ENCODE peak calls at places on chromosomes 3 and 15, in eight cellular contexts. V is suprapubic skin, Z is kidney, A is fibroblast of lung, L is GM12865, K is cardiac fibroblast, G is astrocyte of the cerebellum, E is fibroblast of pulmonary artery. U is an unnamed sample.

GRCh38 chr3:53694051-53694450 is 152.2 kb downstream of the CHDH start:
- DNase-seq in V (no peak), Z (no peak), A (no peak), L (no peak), K (no peak), G (no peak), E (no peak), U (peak; percentile 57)

GRCh38 chr15:25246641-25247417 is 192.0 kb downstream of the UBE3A start:
- DNase-seq in V (peak; percentile 69), Z (peak; percentile 56), A (no peak), L (no peak), K (no peak), G (no peak), E (no peak), U (peak; percentile 9)

GRCh38 chr15:96629501-96629900 is 299.0 kb downstream of the NR2F2 start:
- DNase-seq in V (no peak), Z (no peak), A (no peak), L (no peak), K (peak; percentile 2), G (no peak), E (peak; percentile 1), U (no peak)

GRCh38 chr15:62241135-62241770 is 76.2 kb upstream of the C2CD4B start:
- DNase-seq in V (no peak), Z (no peak), A (no peak), L (peak; percentile 43), K (no peak), G (no peak), E (no peak), U (no peak)

GRCh38 chr15:84817461-84818081 is 415 bp downstream of the ALPK3 start:
- DNase-seq in V (no peak), Z (no peak), A (peak; percentile 26), L (no peak), K (no peak), G (no peak), E (no peak), U (no peak)

GRCh38 chr3:107676469-107677309 is 153.9 kb downstream of the BBX start:
- DNase-seq in V (no peak), Z (no peak), A (no peak), L (peak; percentile 25), K (peak; percentile 56), G (no peak), E (peak; percentile 58), U (no peak)

GRCh38 chr3:43883729-43884396 is 193.1 kb downstream of the ABHD5 start:
- DNase-seq in V (no peak), Z (no peak), A (no peak), L (no peak), K (peak; percentile 12), G (no peak), E (no peak), U (no peak)

GRCh38 chr15:71252036-71252898 is 137.0 kb downstream of the THSD4 start:
- DNase-seq in V (no peak), Z (no peak), A (peak; percentile 61), L (no peak), K (peak; percentile 45), G (no peak), E (peak; percentile 63), U (no peak)

GRCh38 chr15:91863621-91864255 is 10.2 kb downstream of the SLCO3A1 start:
- DNase-seq in V (no peak), Z (no peak), A (no peak), L (no peak), K (no peak), G (no peak), E (no peak), U (no peak)

GRCh38 chr3:194266658-194267005 is 84.5 kb downstream of the CPN2 start:
- DNase-seq in V (peak; percentile 43), Z (no peak), A (no peak), L (no peak), K (no peak), G (no peak), E (peak; percentile 41), U (no peak)

GRCh38 chr15:73832657-73833056 is 40.7 kb upstream of the TBC1D21 start:
- DNase-seq in V (no peak), Z (no peak), A (no peak), L (no peak), K (peak; percentile 6), G (no peak), E (peak; percentile 10), U (no peak)

GRCh38 chr15:84816694-84817460 is at the start of gene ALPK3:
- DNase-seq in V (no peak), Z (peak; percentile 84), A (peak; percentile 19), L (no peak), K (no peak), G (no peak), E (no peak), U (no peak)

GRCh38 chr3:109926376-109926775 is 589.0 kb upstream of the DPPA4 start:
- DNase-seq in V (no peak), Z (no peak), A (peak; percentile 63), L (no peak), K (no peak), G (no peak), E (no peak), U (no peak)

GRCh38 chr15:28104326-28104725 is 5.2 kb upstream of the OCA2 start:
- DNase-seq in V (no peak), Z (no peak), A (no peak), L (no peak), K (no peak), G (no peak), E (no peak), U (no peak)

GRCh38 chr15:101090460-101090853 is 161.4 kb downstream of the CHSY1 start:
- DNase-seq in V (no peak), Z (no peak), A (no peak), L (no peak), K (no peak), G (no peak), E (no peak), U (no peak)

GRCh38 chr15:93072440-93073394 is 16.3 kb downstream of the RGMA start:
- DNase-seq in V (no peak), Z (peak; percentile 92), A (peak; percentile 71), L (no peak), K (peak; percentile 81), G (peak; percentile 35), E (peak; percentile 64), U (no peak)

GRCh38 chr15:62940755-62941361 is 101.7 kb upstream of the TPM1 start:
- DNase-seq in V (no peak), Z (peak; percentile 96), A (peak; percentile 98), L (peak; percentile 47), K (peak; percentile 93), G (peak; percentile 92), E (peak; percentile 92), U (no peak)

GRCh38 chr3:139522421-139522820 is 17.1 kb downstream of the RBP1 start:
- DNase-seq in V (no peak), Z (no peak), A (no peak), L (no peak), K (no peak), G (no peak), E (no peak), U (peak; percentile 4)

GRCh38 chr3:135853981-135854380 is 111.5 kb upstream of the PPP2R3A start:
- DNase-seq in V (no peak), Z (no peak), A (peak; percentile 60), L (no peak), K (no peak), G (no peak), E (no peak), U (no peak)

GRCh38 chr15:38879909-38880471 is 315.4 kb upstream of the RASGRP1 start:
- DNase-seq in V (no peak), Z (no peak), A (peak; percentile 40), L (no peak), K (peak; percentile 72), G (no peak), E (peak; percentile 58), U (peak; percentile 75)

GRCh38 chr15:31552482-31553099 is 226.0 kb downstream of the KLF13 start:
- DNase-seq in V (no peak), Z (no peak), A (peak; percentile 11), L (no peak), K (no peak), G (no peak), E (no peak), U (no peak)

GRCh38 chr15:29942144-29942543 is 119.9 kb upstream of the TJP1 start:
- DNase-seq in V (no peak), Z (no peak), A (no peak), L (no peak), K (peak; percentile 33), G (no peak), E (no peak), U (no peak)
- TF ChIP-seq CTCF in V (no peak), Z (peak; percentile 30), A (peak; percentile 34), L (no peak), K (peak; percentile 30), G (peak; percentile 52), E (peak; percentile 17), U (no peak)

GRCh38 chr15:60390231-60390630 is 7.6 kb downstream of the ANXA2 start:
- DNase-seq in V (no peak), Z (no peak), A (peak; percentile 27), L (no peak), K (no peak), G (no peak), E (no peak), U (no peak)
- H3K4me3 ChIP-seq in V (peak overlapping the region; percentile 96), Z (no peak overlapping the region), A (peak overlapping the region; percentile 47), L (no peak overlapping the region), K (peak overlapping the region; percentile 44), G (peak overlapping the region; percentile 73), E (peak overlapping the region; percentile 34), U (no peak overlapping the region)

DNA sequence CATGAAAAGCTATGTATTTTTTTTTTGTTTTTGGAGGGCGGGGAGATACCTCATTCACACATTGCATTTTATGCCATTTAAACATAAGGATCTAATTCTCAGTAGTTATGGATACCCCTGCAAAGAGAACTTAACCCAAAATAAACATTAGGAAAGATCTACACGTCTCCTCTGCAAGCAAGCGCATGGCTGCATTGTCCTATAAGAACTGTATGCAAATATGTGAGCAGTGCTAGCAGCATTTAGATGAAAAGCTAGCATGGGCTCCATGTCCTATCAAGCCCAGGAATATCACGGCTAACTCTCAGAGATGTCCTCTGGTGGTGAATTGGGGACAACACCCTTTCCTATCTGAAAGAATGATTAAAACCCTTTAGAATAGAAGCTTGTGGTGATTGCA is 292.8 kb downstream of the MEX3B start:
- DNase-seq in V (no peak), Z (no peak), A (no peak), L (no peak), K (peak; percentile 26), G (no peak), E (no peak), U (no peak)
- TF ChIP-seq CTCF in V (no peak), Z (no peak), A (no peak), L (no peak), K (no peak), G (no peak), E (no peak), U (no peak)

GRCh38 chr3:98290916-98291315 is 8.6 kb downstream of the OR5H2 start:
- DNase-seq in V (no peak), Z (no peak), A (no peak), L (no peak), K (no peak), G (no peak), E (no peak), U (no peak)

DNA sequence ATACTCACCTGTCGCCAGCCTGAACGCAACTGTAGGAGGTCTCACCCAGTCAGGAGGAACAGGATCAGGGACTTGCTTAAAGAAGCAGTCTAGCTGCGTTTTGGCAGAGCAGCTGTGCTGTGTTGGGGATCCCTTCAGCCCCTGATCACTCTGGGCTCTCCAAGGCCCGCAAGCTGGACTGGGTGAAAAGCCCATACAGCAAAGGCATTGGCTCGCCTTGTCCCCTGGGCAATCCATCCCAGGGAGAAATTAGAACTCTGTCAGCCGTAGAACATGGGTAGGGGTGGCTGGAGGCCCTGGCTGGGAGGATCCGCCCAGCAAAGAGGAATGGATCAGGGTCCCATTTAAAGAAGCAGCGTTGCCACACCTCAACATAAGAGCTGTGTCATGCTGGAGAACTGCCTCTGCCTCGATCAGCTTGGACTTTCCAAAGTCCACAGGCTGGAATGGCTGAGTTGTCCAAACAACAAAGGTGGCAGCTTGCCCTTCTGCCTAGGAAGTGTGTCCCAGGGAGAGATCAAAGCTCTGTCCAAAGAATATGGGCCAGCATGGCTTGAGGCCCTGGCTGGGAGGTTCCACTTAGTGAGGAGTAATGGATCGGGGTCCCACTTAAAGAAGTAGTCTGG is 9.1 kb downstream of the OR5H2 start:
- DNase-seq in V (no peak), Z (no peak), A (no peak), L (no peak), K (no peak), G (no peak), E (no peak), U (no peak)
- H3K4me3 ChIP-seq in V (no peak overlapping the region), Z (no peak overlapping the region), A (no peak overlapping the region), L (no peak overlapping the region), K (no peak overlapping the region), G (no peak overlapping the region), E (no peak overlapping the region), U (no peak overlapping the region)